ENCODE peak calls at places on chromosome 9, in ten cellular contexts. V is ovary, Y is GM12891, O is kidney epithelial cell, L is ascending aorta, C is PC-9, I is endodermal cell, H is HFFc6, G is BE2C, M is colonic mucosa. K is an unnamed sample.

GRCh38 chr9:6055213-6055612 is 39.8 kb upstream of the RANBP6 start:
- DNase-seq in G (peak), H (peak), O (peak), Y (no peak), L (no peak), C (peak), I (peak), M (peak), V (no peak), K (peak)

GRCh38 chr9:93305497-93306020 is 121.6 kb downstream of the WNK2 start:
- DNase-seq in C (no peak), I (peak), M (peak), V (no peak), L (no peak), H (no peak), Y (no peak), G (no peak), O (no peak), K (no peak)

GRCh38 chr9:26863074-26863473 is 29.5 kb downstream of the CAAP1 start:
- DNase-seq in V (no peak), Y (no peak), I (no peak), O (no peak), C (no peak), L (no peak), M (no peak), G (no peak), H (peak), K (peak)

GRCh38 chr9:133710661-133711427 is 27.3 kb downstream of the SARDH start:
- DNase-seq in M (no peak), Y (no peak), G (peak), H (no peak), L (no peak), C (no peak), I (peak), O (no peak), V (no peak), K (no peak)

GRCh38 chr9:33452828-33453271 is 5.5 kb upstream of the AQP3 start:
- DNase-seq in H (peak), O (peak), I (peak), M (peak), G (peak), L (no peak), Y (no peak), V (no peak), C (peak), K (peak)

GRCh38 chr9:92850898-92851297 is 26.9 kb downstream of the ZNF484 start:
- DNase-seq in H (no peak), Y (no peak), C (no peak), I (no peak), O (no peak), V (no peak), L (no peak), M (no peak), G (no peak), K (no peak)

GRCh38 chr9:95635986-95636600 is 119.3 kb upstream of the PTCH1 start:
- DNase-seq in L (no peak), I (no peak), Y (no peak), H (no peak), C (no peak), V (no peak), G (no peak), O (no peak), M (no peak), K (no peak)

GRCh38 chr9:27548055-27548741 is 18.6 kb upstream of the MOB3B start:
- DNase-seq in M (no peak), I (no peak), G (no peak), Y (no peak), O (no peak), V (no peak), L (no peak), C (peak), H (peak), K (peak)

GRCh38 chr9:133569109-133569785 is 34.7 kb downstream of the ADAMTSL2 start:
- DNase-seq in H (no peak), L (no peak), G (no peak), V (no peak), M (no peak), I (no peak), Y (no peak), C (no peak), O (no peak), K (no peak)

GRCh38 chr9:107293555-107294085 is 10.5 kb downstream of the RAD23B start:
- DNase-seq in Y (no peak), L (no peak), G (no peak), O (no peak), V (no peak), I (no peak), C (no peak), H (no peak), M (no peak), K (no peak)

GRCh38 chr9:3525088-3525835 is 539 bp downstream of the RFX3 start:
- DNase-seq in G (peak), Y (no peak), O (no peak), H (no peak), V (no peak), M (no peak), I (no peak), C (no peak), L (no peak), K (no peak)

K was measured in small intestine.